ENCODE peak calls at places on chromosome 16, in five cellular contexts. X is stimulated activated CD4-positive, alpha-beta T cell treated with anti-CD3 and anti-CD28 coated beads, TNF-alpha, amount 100 ng/mL, for 24 hours; P is cardiac muscle cell; H is right cardiac atrium; E is EH. M is an unnamed sample.

GRCh38 chr16:64864232-64864803 is 257.5 kb downstream of the CDH11 start:
- DNase-seq in X (no peak), H (no peak), P (peak), E (peak), M (no peak)

GRCh38 chr16:79381552-79382042 is 218.9 kb downstream of the MAF start:
- DNase-seq in H (no peak), P (no peak), E (no peak), X (no peak), M (no peak)

GRCh38 chr16:67245674-67246080 is 1.6 kb downstream of the FHOD1 start:
- DNase-seq in H (no peak), E (no peak), P (no peak), X (no peak), M (no peak)

GRCh38 chr16:86709902-86710601 is 131.7 kb downstream of the FOXL1 start:
- DNase-seq in X (no peak), H (no peak), E (no peak), P (no peak), M (no peak)

GRCh38 chr16:75258807-75259141 is 7.3 kb upstream of the BCAR1 start:
- DNase-seq in H (peak), E (no peak), P (no peak), X (no peak), M (no peak)

GRCh38 chr16:80569440-80570105 is 28.8 kb downstream of the DYNLRB2 start:
- DNase-seq in E (peak), H (no peak), X (peak), P (peak), M (no peak)

GRCh38 chr16:4288148-4288921 is 15.5 kb upstream of the TFAP4 start:
- DNase-seq in P (peak), H (peak), E (peak), X (peak), M (peak)

GRCh38 chr16:70679653-70680494 is 6.0 kb downstream of the MTSS2 start:
- DNase-seq in E (no peak), X (no peak), P (peak), H (peak), M (no peak)

GRCh38 chr16:90081606-90081970 is 4.5 kb upstream of the PRDM7 start:
- DNase-seq in P (peak), E (no peak), X (no peak), H (no peak), M (no peak)

GRCh38 chr16:31215287-31216115 is 1.4 kb downstream of the PYDC1 start:
- DNase-seq in H (peak), P (peak), X (no peak), E (peak), M (no peak)

GRCh38 chr16:85231959-85232358 is 119.7 kb upstream of the CIBAR2 start:
- DNase-seq in P (peak), X (no peak), E (no peak), H (peak), M (no peak)

GRCh38 chr16:51666074-51666473 is 515.0 kb upstream of the SALL1 start:
- DNase-seq in E (no peak), X (no peak), P (no peak), H (no peak), M (no peak)

GRCh38 chr16:86862596-86862995 is 284.2 kb downstream of the FOXL1 start:
- DNase-seq in P (no peak), H (peak), E (peak), X (no peak), M (no peak)

GRCh38 chr16:1494129-1494640 is 1.0 kb downstream of the TELO2 start:
- DNase-seq in H (peak), E (peak), X (no peak), P (peak), M (no peak)

GRCh38 chr16:57743886-57744645 is 8.5 kb downstream of the KATNB1 start:
- DNase-seq in H (no peak), P (no peak), E (no peak), X (no peak), M (no peak)

GRCh38 chr16:71900336-71900735 is 5.0 kb downstream of the IST1 start:
- DNase-seq in E (no peak), X (no peak), H (peak), P (peak), M (no peak)

GRCh38 chr16:68282064-68282452 is 17.7 kb downstream of the SLC7A6 start:
- DNase-seq in X (no peak), H (no peak), P (no peak), E (no peak), M (no peak)

GRCh38 chr16:28477311-28477920 is 5.3 kb upstream of the NPIPB7 start:
- DNase-seq in H (no peak), E (no peak), X (no peak), P (no peak), M (no peak)

GRCh38 chr16:11824362-11824761 is 27.0 kb downstream of the RSL1D1 start:
- DNase-seq in X (no peak), P (peak), E (peak), H (peak), M (no peak)

GRCh38 chr16:53071748-53072301 is 17.0 kb downstream of the CHD9 start:
- DNase-seq in X (no peak), E (no peak), P (peak), H (peak), M (no peak)

GRCh38 chr16:69131749-69132423 is 502 bp downstream of the CHTF8 start:
- DNase-seq in X (peak), P (peak), E (peak), H (peak), M (peak)

GRCh38 chr16:86882586-86883280 is 304.4 kb downstream of the FOXL1 start:
- DNase-seq in E (peak), X (no peak), H (peak), P (peak), M (no peak)

GRCh38 chr16:6932871-6933390 is 399.7 kb upstream of the RBFOX1 start:
- DNase-seq in P (no peak), H (no peak), E (no peak), X (no peak), M (no peak)

GRCh38 chr16:54073356-54073755 is 213.2 kb downstream of the IRX3 start:
- DNase-seq in X (no peak), E (no peak), P (no peak), H (no peak), M (no peak)

GRCh38 chr16:28218109-28218508 is 6.3 kb upstream of the XPO6 start:
- DNase-seq in E (peak), H (no peak), X (no peak), P (peak), M (no peak)

GRCh38 chr16:72985148-72985882 is 62.6 kb downstream of the ZFHX3 start:
- DNase-seq in E (peak), P (peak), H (peak), X (no peak), M (no peak)

GRCh38 chr16:80027007-80027965 is 426.7 kb upstream of the MAF start:
- DNase-seq in X (peak), H (peak), E (peak), P (peak), M (no peak)

GRCh38 chr16:27430923-27431484 is 29.0 kb downstream of the IL21R start:
- DNase-seq in E (peak), P (peak), X (no peak), H (no peak), M (no peak)

GRCh38 chr16:83717308-83717707 is 90.5 kb upstream of the HSBP1 start:
- DNase-seq in E (no peak), P (no peak), H (no peak), X (no peak), M (no peak)

GRCh38 chr16:20879175-20880053 is 20.7 kb downstream of the DCUN1D3 start:
- DNase-seq in H (no peak), X (no peak), P (peak), E (peak), M (no peak)

GRCh38 chr16:87076950-87077749 is 240.0 kb downstream of the C16orf95 start:
- DNase-seq in P (peak), H (peak), X (peak), E (peak), M (peak)

GRCh38 chr16:951660-952301 is 19.0 kb downstream of the LMF1 start:
- DNase-seq in E (peak), X (no peak), P (no peak), H (no peak), M (no peak)

GRCh38 chr16:71297252-71297651 is 8.1 kb upstream of the CMTR2 start:
- DNase-seq in E (peak), P (peak), H (no peak), X (no peak), M (no peak)

GRCh38 chr16:87595712-87596111 is 6.6 kb upstream of the JPH3 start:
- DNase-seq in X (no peak), H (no peak), E (no peak), P (no peak), M (no peak)

GRCh38 chr16:47787695-47788094 is 326.6 kb downstream of the PHKB start:
- DNase-seq in P (peak), H (no peak), E (peak), X (no peak), M (no peak)

GRCh38 chr16:64206877-64207276 is 915.0 kb downstream of the CDH11 start:
- DNase-seq in X (no peak), P (peak), H (no peak), E (no peak), M (no peak)

GRCh38 chr16:81554993-81555392 is 110.4 kb downstream of the CMIP start:
- DNase-seq in H (no peak), P (no peak), X (no peak), E (no peak), M (no peak)

GRCh38 chr16:70805787-70806186 is 4.8 kb upstream of the VAC14 start:
- DNase-seq in H (no peak), P (peak), E (peak), X (no peak), M (no peak)

GRCh38 chr16:24729967-24730815 is 740 bp downstream of the TNRC6A start:
- DNase-seq in X (no peak), P (peak), H (peak), E (peak), M (peak)